ENCODE peak calls at places on chromosomes 11 and 22, in nine cellular contexts. One of them, this sample, is unnamed.

GRCh38 chr22:22424210-22424800 is 84.2 kb downstream of the ZNF280B start:
- DNase-seq in K562: peak
- DNase-seq in AG04450: no peak
- DNase-seq in left lung: no peak
- DNase-seq in tibial nerve: no peak
- DNase-seq in tibial artery: no peak
- DNase-seq in psoas muscle: no peak
- DNase-seq in esophagus squamous epithelium: no peak
- DNase-seq in uterus: no peak
- DNase-seq in this sample: no peak

GRCh38 chr11:41861791-41862190 is 402.3 kb upstream of the LRRC4C start:
- DNase-seq in K562: no peak
- DNase-seq in AG04450: no peak
- DNase-seq in left lung: no peak
- DNase-seq in tibial nerve: no peak
- DNase-seq in tibial artery: no peak
- DNase-seq in psoas muscle: no peak
- DNase-seq in esophagus squamous epithelium: no peak
- DNase-seq in uterus: no peak
- DNase-seq in this sample: no peak

GRCh38 chr22:40446203-40446602 is 75.8 kb downstream of the SGSM3 start:
- DNase-seq in K562: no peak
- DNase-seq in AG04450: no peak
- DNase-seq in left lung: no peak
- DNase-seq in tibial nerve: no peak
- DNase-seq in tibial artery: peak
- DNase-seq in psoas muscle: no peak
- DNase-seq in esophagus squamous epithelium: no peak
- DNase-seq in uterus: no peak
- DNase-seq in this sample: no peak

GRCh38 chr11:65871811-65872548 is 620 bp downstream of the EFEMP2 start:
- DNase-seq in K562: no peak
- DNase-seq in AG04450: no peak
- DNase-seq in left lung: peak
- DNase-seq in tibial nerve: no peak
- DNase-seq in tibial artery: peak
- DNase-seq in psoas muscle: peak
- DNase-seq in esophagus squamous epithelium: no peak
- DNase-seq in uterus: no peak
- DNase-seq in this sample: no peak

GRCh38 chr11:32602657-32603410 is 19.2 kb downstream of the EIF3M start:
- DNase-seq in K562: no peak
- DNase-seq in AG04450: no peak
- DNase-seq in left lung: no peak
- DNase-seq in tibial nerve: no peak
- DNase-seq in tibial artery: no peak
- DNase-seq in psoas muscle: no peak
- DNase-seq in esophagus squamous epithelium: no peak
- DNase-seq in uterus: no peak
- DNase-seq in this sample: no peak

GRCh38 chr11:20474951-20475517 is 87.5 kb downstream of the PRMT3 start:
- DNase-seq in K562: no peak
- DNase-seq in AG04450: no peak
- DNase-seq in left lung: no peak
- DNase-seq in tibial nerve: no peak
- DNase-seq in tibial artery: no peak
- DNase-seq in psoas muscle: no peak
- DNase-seq in esophagus squamous epithelium: no peak
- DNase-seq in uterus: no peak
- DNase-seq in this sample: no peak

GRCh38 chr11:67406969-67407699 is 3.3 kb downstream of the TBC1D10C start:
- DNase-seq in K562: no peak
- DNase-seq in AG04450: no peak
- DNase-seq in left lung: no peak
- DNase-seq in tibial nerve: no peak
- DNase-seq in tibial artery: no peak
- DNase-seq in psoas muscle: no peak
- DNase-seq in esophagus squamous epithelium: no peak
- DNase-seq in uterus: no peak
- DNase-seq in this sample: peak

GRCh38 chr11:45897556-45897955 is 9.5 kb downstream of the FREY1 start:
- DNase-seq in K562: no peak
- DNase-seq in AG04450: no peak
- DNase-seq in left lung: no peak
- DNase-seq in tibial nerve: no peak
- DNase-seq in tibial artery: no peak
- DNase-seq in psoas muscle: peak
- DNase-seq in esophagus squamous epithelium: no peak
- DNase-seq in uterus: no peak
- DNase-seq in this sample: no peak

GRCh38 chr11:12288934-12289666 is 88.3 kb upstream of the PARVA start:
- DNase-seq in K562: no peak
- DNase-seq in AG04450: no peak
- DNase-seq in left lung: no peak
- DNase-seq in tibial nerve: no peak
- DNase-seq in tibial artery: no peak
- DNase-seq in psoas muscle: no peak
- DNase-seq in esophagus squamous epithelium: no peak
- DNase-seq in uterus: no peak
- DNase-seq in this sample: no peak

GRCh38 chr11:106495046-106495445 is 417.6 kb downstream of the AASDHPPT start:
- DNase-seq in K562: no peak
- DNase-seq in AG04450: no peak
- DNase-seq in left lung: no peak
- DNase-seq in tibial nerve: no peak
- DNase-seq in tibial artery: no peak
- DNase-seq in psoas muscle: no peak
- DNase-seq in esophagus squamous epithelium: no peak
- DNase-seq in uterus: no peak
- DNase-seq in this sample: no peak

GRCh38 chr11:61969838-61970452 is 2.5 kb upstream of the FTH1 start:
- DNase-seq in K562: no peak
- DNase-seq in AG04450: no peak
- DNase-seq in left lung: no peak
- DNase-seq in tibial nerve: no peak
- DNase-seq in tibial artery: no peak
- DNase-seq in psoas muscle: no peak
- DNase-seq in esophagus squamous epithelium: no peak
- DNase-seq in uterus: no peak
- DNase-seq in this sample: no peak

GRCh38 chr11:19553683-19554333 is 158.8 kb upstream of the NAV2 start:
- DNase-seq in K562: peak
- DNase-seq in AG04450: peak
- DNase-seq in left lung: peak
- DNase-seq in tibial nerve: peak
- DNase-seq in tibial artery: peak
- DNase-seq in psoas muscle: peak
- DNase-seq in esophagus squamous epithelium: no peak
- DNase-seq in uterus: peak
- DNase-seq in this sample: peak

GRCh38 chr11:44244649-44245308 is 65.2 kb downstream of the ALX4 start:
- DNase-seq in K562: no peak
- DNase-seq in AG04450: no peak
- DNase-seq in left lung: no peak
- DNase-seq in tibial nerve: no peak
- DNase-seq in tibial artery: no peak
- DNase-seq in psoas muscle: no peak
- DNase-seq in esophagus squamous epithelium: no peak
- DNase-seq in uterus: no peak
- DNase-seq in this sample: no peak
- H3K27ac ChIP-seq in K562: no peak
- H3K27ac ChIP-seq in AG04450: no peak
- H3K27ac ChIP-seq in left lung: no peak
- H3K27ac ChIP-seq in tibial nerve: no peak
- H3K27ac ChIP-seq in tibial artery: no peak
- H3K27ac ChIP-seq in psoas muscle: no peak
- H3K27ac ChIP-seq in esophagus squamous epithelium: no peak
- H3K27ac ChIP-seq in uterus: no peak
- H3K27ac ChIP-seq in this sample: no peak

GRCh38 chr11:122505304-122506006 is 150.1 kb upstream of the UBASH3B start:
- DNase-seq in K562: peak
- DNase-seq in AG04450: peak
- DNase-seq in left lung: no peak
- DNase-seq in tibial nerve: peak
- DNase-seq in tibial artery: peak
- DNase-seq in psoas muscle: peak
- DNase-seq in esophagus squamous epithelium: peak
- DNase-seq in uterus: peak
- DNase-seq in this sample: peak

GRCh38 chr11:122509091-122509490 is 146.4 kb upstream of the UBASH3B start:
- DNase-seq in K562: no peak
- DNase-seq in AG04450: no peak
- DNase-seq in left lung: no peak
- DNase-seq in tibial nerve: no peak
- DNase-seq in tibial artery: no peak
- DNase-seq in psoas muscle: no peak
- DNase-seq in esophagus squamous epithelium: no peak
- DNase-seq in uterus: no peak
- DNase-seq in this sample: no peak

GRCh38 chr11:122512688-122513087 is 142.8 kb upstream of the UBASH3B start:
- DNase-seq in K562: no peak
- DNase-seq in AG04450: no peak
- DNase-seq in left lung: no peak
- DNase-seq in tibial nerve: no peak
- DNase-seq in tibial artery: no peak
- DNase-seq in psoas muscle: no peak
- DNase-seq in esophagus squamous epithelium: no peak
- DNase-seq in uterus: no peak
- DNase-seq in this sample: no peak

DNA sequence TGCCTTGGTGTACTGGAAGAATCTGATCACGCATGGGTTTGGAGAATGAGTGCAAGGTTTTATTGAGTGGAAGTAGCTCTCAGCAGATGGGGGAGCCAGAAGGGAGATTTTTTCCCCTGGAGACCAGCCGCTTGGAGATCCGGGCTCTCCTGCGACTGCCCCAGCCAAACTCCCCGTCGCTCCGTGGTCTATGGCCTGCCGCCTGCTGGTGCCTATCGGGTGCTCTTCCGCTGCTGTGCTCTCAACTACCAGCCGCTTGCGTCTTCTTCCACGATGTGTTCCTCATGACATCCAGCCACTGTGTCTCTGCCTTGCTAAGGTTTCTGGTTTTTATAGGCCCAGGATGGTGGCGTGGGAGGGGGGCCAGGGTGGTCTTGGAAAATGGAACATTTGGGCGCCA is 145.6 kb upstream of the UBASH3B start:
- DNase-seq in K562: no peak
- DNase-seq in AG04450: no peak
- DNase-seq in left lung: peak
- DNase-seq in tibial nerve: no peak
- DNase-seq in tibial artery: no peak
- DNase-seq in psoas muscle: no peak
- DNase-seq in esophagus squamous epithelium: no peak
- DNase-seq in uterus: no peak
- DNase-seq in this sample: no peak
- TF ChIP-seq CTCF in K562: no peak
- TF ChIP-seq CTCF in AG04450: no peak
- TF ChIP-seq CTCF in left lung: no peak
- TF ChIP-seq CTCF in tibial nerve: no peak
- TF ChIP-seq CTCF in tibial artery: no peak
- TF ChIP-seq CTCF in psoas muscle: no peak
- TF ChIP-seq CTCF in esophagus squamous epithelium: no peak
- TF ChIP-seq CTCF in uterus: no peak
- TF ChIP-seq CTCF in this sample: no peak

GRCh38 chr11:36162909-36163434 is 126.3 kb downstream of the COMMD9 start:
- DNase-seq in K562: no peak
- DNase-seq in AG04450: no peak
- DNase-seq in left lung: no peak
- DNase-seq in tibial nerve: no peak
- DNase-seq in tibial artery: no peak
- DNase-seq in psoas muscle: no peak
- DNase-seq in esophagus squamous epithelium: no peak
- DNase-seq in uterus: no peak
- DNase-seq in this sample: no peak

GRCh38 chr11:36164522-36165250 is 124.5 kb downstream of the COMMD9 start:
- DNase-seq in K562: no peak
- DNase-seq in AG04450: no peak
- DNase-seq in left lung: no peak
- DNase-seq in tibial nerve: no peak
- DNase-seq in tibial artery: no peak
- DNase-seq in psoas muscle: no peak
- DNase-seq in esophagus squamous epithelium: no peak
- DNase-seq in uterus: no peak
- DNase-seq in this sample: no peak

GRCh38 chr11:36165638-36166389 is 123.4 kb downstream of the COMMD9 start:
- DNase-seq in K562: no peak
- DNase-seq in AG04450: no peak
- DNase-seq in left lung: no peak
- DNase-seq in tibial nerve: no peak
- DNase-seq in tibial artery: no peak
- DNase-seq in psoas muscle: no peak
- DNase-seq in esophagus squamous epithelium: no peak
- DNase-seq in uterus: no peak
- DNase-seq in this sample: no peak

GRCh38 chr11:36167729-36168128 is 121.5 kb downstream of the COMMD9 start:
- DNase-seq in K562: no peak
- DNase-seq in AG04450: no peak
- DNase-seq in left lung: no peak
- DNase-seq in tibial nerve: no peak
- DNase-seq in tibial artery: no peak
- DNase-seq in psoas muscle: no peak
- DNase-seq in esophagus squamous epithelium: no peak
- DNase-seq in uterus: no peak
- DNase-seq in this sample: no peak

DNA sequence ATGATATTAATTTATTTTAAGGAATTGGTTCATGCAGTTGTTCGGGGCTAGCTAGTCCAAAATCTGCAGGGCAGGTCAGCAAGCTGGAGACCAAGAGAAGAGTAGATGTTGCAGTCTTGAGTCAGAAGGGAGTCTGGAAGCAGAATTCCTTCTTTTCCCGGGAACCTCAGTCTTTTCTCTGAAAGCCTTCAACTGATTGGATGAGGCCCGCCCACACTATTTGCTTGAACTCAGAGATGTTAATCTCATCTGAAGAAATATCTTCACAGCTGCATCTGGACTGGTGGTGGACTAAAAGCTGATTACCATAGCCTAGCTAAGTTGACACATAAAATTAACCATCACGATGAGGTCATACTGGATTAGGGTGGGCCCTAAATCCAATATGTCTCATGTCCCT is 122.2 kb downstream of the COMMD9 start:
- DNase-seq in K562: no peak
- DNase-seq in AG04450: no peak
- DNase-seq in left lung: no peak
- DNase-seq in tibial nerve: no peak
- DNase-seq in tibial artery: no peak
- DNase-seq in psoas muscle: no peak
- DNase-seq in esophagus squamous epithelium: no peak
- DNase-seq in uterus: no peak
- DNase-seq in this sample: no peak
- H3K27ac ChIP-seq in K562: no peak
- H3K27ac ChIP-seq in AG04450: no peak
- H3K27ac ChIP-seq in left lung: no peak
- H3K27ac ChIP-seq in tibial nerve: no peak
- H3K27ac ChIP-seq in tibial artery: no peak
- H3K27ac ChIP-seq in psoas muscle: no peak
- H3K27ac ChIP-seq in esophagus squamous epithelium: no peak
- H3K27ac ChIP-seq in uterus: no peak
- H3K27ac ChIP-seq in this sample: no peak

DNA sequence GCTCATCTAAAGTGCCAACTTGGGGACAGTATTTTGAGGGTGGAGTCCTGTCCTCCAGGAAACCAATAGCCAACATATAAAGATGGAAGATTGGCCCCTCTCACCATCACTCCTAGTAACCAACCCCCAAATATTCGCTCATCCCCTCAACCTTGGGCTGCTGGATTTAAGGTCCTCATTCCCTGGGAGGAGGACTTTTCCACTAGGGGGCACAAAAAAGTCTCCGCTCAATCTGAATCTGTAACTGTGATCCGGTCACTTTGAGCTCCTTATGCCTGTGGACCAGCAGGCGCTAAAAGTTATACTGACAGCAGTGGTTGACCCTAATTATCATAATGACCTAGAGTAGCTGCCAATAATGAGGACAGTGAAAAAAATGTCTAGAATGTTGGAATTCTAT is 20.5 kb upstream of the CLPB start:
- DNase-seq in K562: no peak
- DNase-seq in AG04450: no peak
- DNase-seq in left lung: no peak
- DNase-seq in tibial nerve: no peak
- DNase-seq in tibial artery: no peak
- DNase-seq in psoas muscle: no peak
- DNase-seq in esophagus squamous epithelium: no peak
- DNase-seq in uterus: no peak
- DNase-seq in this sample: no peak
- TF ChIP-seq CTCF in K562: peak
- TF ChIP-seq CTCF in AG04450: peak
- TF ChIP-seq CTCF in left lung: no peak
- TF ChIP-seq CTCF in tibial nerve: no peak
- TF ChIP-seq CTCF in tibial artery: no peak
- TF ChIP-seq CTCF in psoas muscle: no peak
- TF ChIP-seq CTCF in esophagus squamous epithelium: no peak
- TF ChIP-seq CTCF in uterus: no peak
- TF ChIP-seq CTCF in this sample: no peak

This sample was measured in dorsolateral prefrontal cortex.